ENCODE peak calls at places on chromosome 5, in eight cellular contexts. N is HuH-7; V is T-cell; Q is amniotic stem cell; E is mucosa of gallbladder; I is NCI-H748 treated with DMSO at 0.1 percent for 48 hours; G is activated naive CD4-positive, alpha-beta T cell treated with Interleukin-2 at 50 U/mL for 16 hours; P is HFF-Myc. W is an unnamed sample.

GRCh38 chr5:374631-375335 is 53.3 kb downstream of the AHRR start:
- DNase-seq in G (no peak), P (no peak), Q (no peak), V (no peak), N (no peak), I (no peak), E (peak), W (no peak)

GRCh38 chr5:81313686-81314085 is 12.3 kb downstream of the ZCCHC9 start:
- DNase-seq in P (no peak), G (no peak), Q (no peak), I (no peak), E (no peak), N (no peak), V (no peak), W (no peak)

GRCh38 chr5:154646841-154647759 is 108.1 kb upstream of the LARP1 start:
- DNase-seq in N (peak), P (no peak), V (no peak), E (peak), I (no peak), G (peak), Q (no peak), W (no peak)

GRCh38 chr5:32278403-32278802 is 34.3 kb downstream of the MTMR12 start:
- DNase-seq in N (no peak), G (peak), V (no peak), E (no peak), Q (no peak), I (no peak), P (no peak), W (no peak)

GRCh38 chr5:145681686-145682085 is 153.5 kb downstream of the PRELID2 start:
- DNase-seq in Q (peak), N (peak), V (no peak), I (peak), G (peak), P (peak), E (peak), W (peak)

GRCh38 chr5:176891331-176891958 is 7.7 kb downstream of the HK3 start:
- DNase-seq in E (no peak), G (no peak), Q (no peak), P (no peak), I (no peak), V (no peak), N (no peak), W (no peak)

GRCh38 chr5:140317859-140318258 is 15.0 kb upstream of the PFDN1 start:
- DNase-seq in I (no peak), V (no peak), G (no peak), Q (peak), N (no peak), P (no peak), E (no peak), W (no peak)

GRCh38 chr5:153476767-153477166 is 13.7 kb upstream of the GRIA1 start:
- DNase-seq in V (no peak), N (no peak), P (peak), Q (no peak), I (no peak), E (no peak), G (no peak), W (no peak)

GRCh38 chr5:138849439-138849838 is 25.7 kb downstream of the LRRTM2 start:
- DNase-seq in P (no peak), E (no peak), V (no peak), Q (no peak), I (no peak), N (no peak), G (no peak), W (no peak)

GRCh38 chr5:111627862-111628261 is 115.5 kb upstream of the STARD4 start:
- DNase-seq in G (peak), Q (no peak), P (no peak), N (no peak), I (no peak), E (no peak), V (no peak), W (no peak)

GRCh38 chr5:67281874-67282273 is 85.3 kb upstream of the CD180 start:
- DNase-seq in V (no peak), N (no peak), E (no peak), G (no peak), Q (no peak), P (no peak), I (no peak), W (no peak)

GRCh38 chr5:42720242-42720641 is 36.4 kb upstream of the CCDC152 start:
- DNase-seq in Q (no peak), E (no peak), N (no peak), V (no peak), G (no peak), P (no peak), I (no peak), W (no peak)

GRCh38 chr5:180809403-180810209 is 7.0 kb upstream of the MGAT1 start:
- DNase-seq in I (peak), N (peak), E (peak), P (peak), G (peak), Q (peak), V (no peak), W (no peak)

GRCh38 chr5:14809369-14810144 is 62.0 kb downstream of the ANKH start:
- DNase-seq in P (peak), N (no peak), G (peak), V (peak), Q (peak), I (no peak), E (peak), W (no peak)

GRCh38 chr5:124740055-124740454 is 6.4 kb downstream of the ZNF608 start:
- DNase-seq in E (no peak), P (no peak), N (no peak), Q (no peak), I (no peak), V (no peak), G (no peak), W (no peak)

GRCh38 chr5:17218353-17219005 is 1.0 kb downstream of the BASP1 start:
- DNase-seq in Q (peak), G (no peak), V (no peak), E (peak), N (no peak), I (peak), P (no peak), W (peak)

GRCh38 chr5:24163091-24163490 is 481.7 kb downstream of the CDH10 start:
- DNase-seq in Q (no peak), N (no peak), G (no peak), V (no peak), E (peak), P (no peak), I (no peak), W (no peak)

GRCh38 chr5:5957737-5958136 is 420.6 kb downstream of the MED10 start:
- DNase-seq in N (no peak), E (no peak), I (no peak), V (no peak), P (no peak), G (no peak), Q (no peak), W (no peak)

GRCh38 chr5:159022178-159022556 is 77.5 kb downstream of the EBF1 start:
- DNase-seq in P (no peak), N (no peak), Q (no peak), G (no peak), E (peak), V (no peak), I (no peak), W (peak)